ENCODE peak calls at places on chromosomes 1 and 21, in ten cellular contexts. Y is CD4-positive, alpha-beta T cell; U is stimulated activated CD8-positive, alpha-beta memory T cell treated with anti-CD3 and anti-CD28 coated beads, Interleukin-2, amount 100 ng/mL, for 1 hour; Q is AG08396; I is ELF-1; M is left cardiac atrium; D is amygdala; E is dermis microvascular lymphatic vessel endothelial cell; V is effector memory CD8-positive, alpha-beta T cell; T is astrocyte of the spinal cord. A is an unnamed sample.

GRCh38 chr1:23159963-23160877 is 8.4 kb downstream of the LUZP1 start:
- DNase-seq in Y (no peak), U (no peak), Q (no peak), I (no peak), M (no peak), D (no peak), E (no peak), V (no peak), T (no peak), A (no peak)

GRCh38 chr1:208691012-208691411 is 446.8 kb upstream of the PLXNA2 start:
- DNase-seq in Y (no peak), U (no peak), Q (no peak), I (no peak), M (no peak), D (no peak), E (no peak), V (no peak), T (no peak), A (no peak)

GRCh38 chr1:59128784-59129227 is 168.1 kb upstream of the FGGY start:
- DNase-seq in Y (no peak), U (no peak), Q (peak), I (no peak), M (no peak), D (no peak), E (peak), V (no peak), T (peak), A (peak)

GRCh38 chr1:107016376-107016978 is 40.0 kb upstream of the PRMT6 start:
- DNase-seq in Y (no peak), U (no peak), Q (no peak), I (no peak), M (no peak), D (no peak), E (no peak), V (no peak), T (no peak), A (no peak)

GRCh38 chr1:196910208-196910607 is 22.4 kb downstream of the CFHR4 start:
- DNase-seq in Y (no peak), U (no peak), Q (no peak), I (no peak), M (no peak), D (no peak), E (no peak), V (no peak), T (no peak), A (no peak)

GRCh38 chr1:203031467-203031866 is 5.2 kb downstream of the PPFIA4 start:
- DNase-seq in Y (no peak), U (no peak), Q (peak), I (no peak), M (no peak), D (no peak), E (no peak), V (no peak), T (no peak), A (no peak)

GRCh38 chr1:224759570-224760562 is 143.7 kb downstream of the CNIH3 start:
- DNase-seq in Y (no peak), U (no peak), Q (no peak), I (no peak), M (no peak), D (no peak), E (no peak), V (no peak), T (no peak), A (no peak)

GRCh38 chr1:175887981-175888428 is 144.6 kb upstream of the TNR start:
- DNase-seq in Y (no peak), U (no peak), Q (peak), I (peak), M (peak), D (peak), E (peak), V (no peak), T (peak), A (peak)

GRCh38 chr1:119253366-119253765 is 112.9 kb upstream of the WARS2 start:
- DNase-seq in Y (no peak), U (no peak), Q (no peak), I (no peak), M (no peak), D (no peak), E (peak), V (no peak), T (peak), A (no peak)

GRCh38 chr1:115275216-115275615 is 62.8 kb downstream of the NGF start:
- DNase-seq in Y (no peak), U (no peak), Q (no peak), I (no peak), M (no peak), D (no peak), E (peak), V (no peak), T (peak), A (no peak)

GRCh38 chr21:44512496-44513388 is 27.3 kb downstream of the KRTAP10-1 start:
- DNase-seq in Y (no peak), U (no peak), Q (no peak), I (no peak), M (no peak), D (no peak), E (no peak), V (no peak), T (no peak), A (no peak)

GRCh38 chr1:207393610-207394009 is 60.5 kb upstream of the CR2 start:
- DNase-seq in Y (no peak), U (no peak), Q (peak), I (no peak), M (no peak), D (peak), E (peak), V (no peak), T (peak), A (peak)

GRCh38 chr1:215710340-215710971 is 143.4 kb downstream of the KCTD3 start:
- DNase-seq in Y (no peak), U (no peak), Q (peak), I (peak), M (no peak), D (peak), E (peak), V (no peak), T (peak), A (no peak)

GRCh38 chr1:210025870-210026269 is 87.9 kb downstream of the SYT14 start:
- DNase-seq in Y (no peak), U (no peak), Q (no peak), I (no peak), M (no peak), D (no peak), E (no peak), V (no peak), T (no peak), A (no peak)

GRCh38 chr21:35257413-35257812 is 208.3 kb upstream of the RUNX1 start:
- DNase-seq in Y (no peak), U (no peak), Q (peak), I (no peak), M (peak), D (peak), E (peak), V (no peak), T (peak), A (peak)

GRCh38 chr1:212721388-212722247 is 22.0 kb upstream of the BATF3 start:
- DNase-seq in Y (no peak), U (no peak), Q (peak), I (no peak), M (no peak), D (no peak), E (peak), V (no peak), T (peak), A (no peak)

GRCh38 chr1:7644906-7645750 is 126.0 kb upstream of the VAMP3 start:
- DNase-seq in Y (no peak), U (no peak), Q (no peak), I (no peak), M (peak), D (peak), E (peak), V (no peak), T (no peak), A (no peak)

GRCh38 chr21:36835383-36835795 is 131.1 kb downstream of the HLCS start:
- DNase-seq in Y (no peak), U (no peak), Q (no peak), I (no peak), M (no peak), D (no peak), E (no peak), V (no peak), T (no peak), A (no peak)

GRCh38 chr1:28104866-28105467 is 16.6 kb upstream of the EYA3 start:
- DNase-seq in Y (no peak), U (no peak), Q (peak), I (peak), M (no peak), D (peak), E (peak), V (no peak), T (peak), A (no peak)

GRCh38 chr1:8317647-8318360 is at the start of gene SLC45A1:
- DNase-seq in Y (peak), U (peak), Q (peak), I (peak), M (peak), D (peak), E (peak), V (peak), T (peak), A (no peak)

GRCh38 chr1:39142394-39143060 is 62.0 kb upstream of the MACF1 start:
- DNase-seq in Y (no peak), U (no peak), Q (no peak), I (peak), M (no peak), D (peak), E (no peak), V (no peak), T (no peak), A (no peak)

GRCh38 chr1:16174886-16175598 is 19.2 kb upstream of the EPHA2 start:
- DNase-seq in Y (no peak), U (no peak), Q (no peak), I (no peak), M (no peak), D (peak), E (no peak), V (no peak), T (peak), A (no peak)

GRCh38 chr1:103107696-103108524 is at the start of gene COL11A1:
- DNase-seq in Y (no peak), U (no peak), Q (no peak), I (no peak), M (no peak), D (no peak), E (no peak), V (no peak), T (peak), A (no peak)

GRCh38 chr1:40774266-40774998 is 9.2 kb upstream of the KCNQ4 start:
- DNase-seq in Y (peak), U (peak), Q (peak), I (peak), M (peak), D (peak), E (peak), V (peak), T (peak), A (no peak)

GRCh38 chr1:175750366-175751111 is 7.1 kb upstream of the TNR start:
- DNase-seq in Y (no peak), U (no peak), Q (no peak), I (peak), M (no peak), D (no peak), E (no peak), V (no peak), T (no peak), A (no peak)

GRCh38 chr1:155940993-155941844 is at the start of gene RXFP4:
- DNase-seq in Y (no peak), U (no peak), Q (no peak), I (no peak), M (peak), D (no peak), E (no peak), V (no peak), T (no peak), A (no peak)

GRCh38 chr1:46188295-46189030 is 9.8 kb downstream of the POMGNT1 start:
- DNase-seq in Y (no peak), U (no peak), Q (no peak), I (peak), M (no peak), D (no peak), E (no peak), V (no peak), T (no peak), A (no peak)

GRCh38 chr1:234893359-234893724 is 235.3 kb downstream of the TOMM20 start:
- DNase-seq in Y (no peak), U (no peak), Q (no peak), I (no peak), M (no peak), D (no peak), E (peak), V (no peak), T (no peak), A (no peak)

GRCh38 chr1:80402636-80403035 is 1396.1 kb upstream of the ADGRL4 start:
- DNase-seq in Y (no peak), U (no peak), Q (no peak), I (no peak), M (no peak), D (no peak), E (no peak), V (no peak), T (no peak), A (no peak)

GRCh38 chr1:220682901-220683576 is 7.1 kb upstream of the C1orf115 start:
- DNase-seq in Y (no peak), U (no peak), Q (no peak), I (no peak), M (no peak), D (peak), E (no peak), V (no peak), T (no peak), A (no peak)

GRCh38 chr1:160777486-160778089 is 18.4 kb upstream of the LY9 start:
- DNase-seq in Y (peak), U (no peak), Q (no peak), I (peak), M (no peak), D (no peak), E (peak), V (peak), T (no peak), A (no peak)

GRCh38 chr1:105793541-105794146 is 1262.8 kb upstream of the PRMT6 start:
- DNase-seq in Y (no peak), U (no peak), Q (peak), I (peak), M (no peak), D (peak), E (peak), V (no peak), T (peak), A (no peak)